ENCODE peak calls at places on chromosomes 2 and 18, in nine cellular contexts. D, V, T, H, S, M, Q, U and A are unnamed samples.

GRCh38 chr2:50551868-50552267 is 480.1 kb downstream of the NRXN1 start:
- DNase-seq in D (no peak), V (no peak), T (no peak), H (no peak), S (no peak), M (no peak), Q (no peak), U (no peak), A (no peak)

GRCh38 chr2:70515938-70516337 is 37.7 kb downstream of the TGFA start:
- DNase-seq in D (no peak), V (no peak), T (no peak), H (no peak), S (no peak), M (peak), Q (no peak), U (peak), A (peak)

GRCh38 chr2:113183264-113183663 is 9.5 kb downstream of the PSD4 start:
- DNase-seq in D (no peak), V (no peak), T (no peak), H (no peak), S (no peak), M (no peak), Q (no peak), U (no peak), A (no peak)

GRCh38 chr2:79935771-79936657 is 368.5 kb downstream of the LRRTM1 start:
- DNase-seq in D (peak), V (peak), T (peak), H (no peak), S (no peak), M (peak), Q (no peak), U (peak), A (peak)

GRCh38 chr2:70132244-70133126 is 45.2 kb downstream of the PCBP1 start:
- DNase-seq in D (peak), V (no peak), T (no peak), H (peak), S (no peak), M (peak), Q (no peak), U (peak), A (peak)

GRCh38 chr18:70068981-70069380 is 121.3 kb upstream of the CD226 start:
- DNase-seq in D (no peak), V (no peak), T (no peak), H (no peak), S (no peak), M (no peak), Q (no peak), U (no peak), A (no peak)

GRCh38 chr2:1989216-1989615 is 244.9 kb upstream of the PXDN start:
- DNase-seq in D (no peak), V (no peak), T (no peak), H (no peak), S (no peak), M (no peak), Q (no peak), U (no peak), A (no peak)

GRCh38 chr18:74241970-74242369 is 49.8 kb downstream of the CYB5A start:
- DNase-seq in D (peak), V (no peak), T (no peak), H (no peak), S (no peak), M (no peak), Q (no peak), U (no peak), A (no peak)

GRCh38 chr2:204069804-204070203 is 133.2 kb downstream of the ICOS start:
- DNase-seq in D (no peak), V (no peak), T (no peak), H (no peak), S (no peak), M (no peak), Q (no peak), U (no peak), A (no peak)

GRCh38 chr18:832085-832681 is 20.1 kb upstream of the YES1 start:
- DNase-seq in D (no peak), V (peak), T (no peak), H (no peak), S (no peak), M (no peak), Q (no peak), U (no peak), A (peak)

GRCh38 chr18:10027461-10027860 is 113.6 kb downstream of the VAPA start:
- DNase-seq in D (no peak), V (no peak), T (no peak), H (no peak), S (no peak), M (no peak), Q (no peak), U (no peak), A (no peak)

GRCh38 chr2:67571785-67572718 is 174.9 kb downstream of the ETAA1 start:
- DNase-seq in D (peak), V (no peak), T (no peak), H (no peak), S (no peak), M (peak), Q (no peak), U (peak), A (no peak)

GRCh38 chr18:23519725-23520124 is 16.4 kb downstream of the RMC1 start:
- DNase-seq in D (no peak), V (no peak), T (no peak), H (no peak), S (no peak), M (no peak), Q (no peak), U (no peak), A (no peak)

GRCh38 chr2:3198119-3198518 is 179.5 kb downstream of the EIPR1 start:
- DNase-seq in D (no peak), V (peak), T (no peak), H (peak), S (no peak), M (no peak), Q (no peak), U (no peak), A (no peak)

GRCh38 chr18:51936115-51936514 is 403.9 kb upstream of the DCC start:
- DNase-seq in D (no peak), V (no peak), T (no peak), H (no peak), S (no peak), M (no peak), Q (no peak), U (no peak), A (no peak)

GRCh38 chr18:13354414-13354813 is 135.9 kb downstream of the LDLRAD4 start:
- DNase-seq in D (no peak), V (no peak), T (no peak), H (no peak), S (no peak), M (no peak), Q (no peak), U (no peak), A (no peak)

GRCh38 chr2:74357627-74358026 is 14.4 kb upstream of the SLC4A5 start:
- DNase-seq in D (no peak), V (no peak), T (no peak), H (no peak), S (no peak), M (peak), Q (no peak), U (no peak), A (no peak)

GRCh38 chr2:149727927-149728326 is 140.4 kb upstream of the MMADHC start:
- DNase-seq in D (no peak), V (no peak), T (no peak), H (no peak), S (no peak), M (no peak), Q (no peak), U (no peak), A (no peak)

GRCh38 chr2:8676191-8676914 is 5.5 kb upstream of the ID2 start:
- DNase-seq in D (no peak), V (no peak), T (peak), H (peak), S (no peak), M (peak), Q (no peak), U (peak), A (no peak)

GRCh38 chr2:20737505-20737904 is 70.6 kb downstream of the GDF7 start:
- DNase-seq in D (no peak), V (no peak), T (no peak), H (no peak), S (no peak), M (no peak), Q (peak), U (no peak), A (peak)

GRCh38 chr2:224919472-224920110 is 122.7 kb downstream of the DOCK10 start:
- DNase-seq in D (no peak), V (no peak), T (no peak), H (no peak), S (no peak), M (no peak), Q (no peak), U (no peak), A (no peak)

GRCh38 chr18:46343940-46344372 is 239.8 kb downstream of the HAUS1 start:
- DNase-seq in D (peak), V (no peak), T (no peak), H (peak), S (peak), M (no peak), Q (no peak), U (no peak), A (no peak)

GRCh38 chr2:75071766-75072165 is 113.3 kb downstream of the POLE4 start:
- DNase-seq in D (no peak), V (no peak), T (no peak), H (no peak), S (no peak), M (no peak), Q (no peak), U (no peak), A (no peak)

GRCh38 chr2:225889452-225889851 is 489.9 kb downstream of the NYAP2 start:
- DNase-seq in D (peak), V (no peak), T (no peak), H (no peak), S (no peak), M (peak), Q (no peak), U (peak), A (peak)

GRCh38 chr2:160882906-160883305 is 277.3 kb upstream of the TANK start:
- DNase-seq in D (no peak), V (no peak), T (no peak), H (no peak), S (no peak), M (no peak), Q (no peak), U (no peak), A (no peak)

GRCh38 chr18:35241523-35241804 is 630 bp downstream of the ZNF397 start:
- DNase-seq in D (peak), V (no peak), T (no peak), H (no peak), S (no peak), M (no peak), Q (no peak), U (no peak), A (no peak)

GRCh38 chr2:26670931-26671460 is 21.5 kb upstream of the KCNK3 start:
- DNase-seq in D (no peak), V (peak), T (no peak), H (no peak), S (no peak), M (no peak), Q (no peak), U (no peak), A (no peak)

GRCh38 chr2:237508361-237508760 is 21.3 kb downstream of the MLPH start:
- DNase-seq in D (no peak), V (no peak), T (no peak), H (no peak), S (no peak), M (no peak), Q (no peak), U (no peak), A (no peak)